ENCODE peak calls at places on chromosome 9, in four cellular contexts. T is K562, R is IMR-90, L is GM12878. N is an unnamed sample.

GRCh38 chr9:133122935-133123611 is 2.0 kb upstream of the RALGDS start:
- DNase-seq in T (peak), R (peak), L (no peak), N (no peak)

GRCh38 chr9:68637020-68637419 is 68.0 kb upstream of the PIP5K1B start:
- DNase-seq in T (no peak), R (no peak), L (no peak), N (no peak)

GRCh38 chr9:130837644-130838043 is 2.6 kb downstream of the ABL1 start:
- DNase-seq in T (no peak), R (no peak), L (no peak), N (peak)

GRCh38 chr9:96725576-96725975 is 52.3 kb downstream of the ZNF510 start:
- DNase-seq in T (no peak), R (no peak), L (no peak), N (no peak)

GRCh38 chr9:113919422-113919821 is 43.3 kb downstream of the ZNF618 start:
- DNase-seq in T (no peak), R (no peak), L (no peak), N (no peak)

GRCh38 chr9:16485155-16485554 is 385.3 kb downstream of the BNC2 start:
- DNase-seq in T (no peak), R (peak), L (no peak), N (no peak)

GRCh38 chr9:121584421-121584820 is 67.0 kb upstream of the DAB2IP start:
- DNase-seq in T (no peak), R (peak), L (no peak), N (no peak)

GRCh38 chr9:72362680-72363139 is 2.3 kb downstream of the ZFAND5 start:
- DNase-seq in T (no peak), R (peak), L (peak), N (peak)

GRCh38 chr9:94014845-94015244 is 59.7 kb upstream of the BARX1 start:
- DNase-seq in T (no peak), R (no peak), L (no peak), N (no peak)

GRCh38 chr9:135661801-135662560 is 1.1 kb upstream of the LCN9 start:
- DNase-seq in T (no peak), R (no peak), L (no peak), N (no peak)

GRCh38 chr9:134391319-134392231 is 65.3 kb downstream of the RXRA start:
- DNase-seq in T (peak), R (no peak), L (peak), N (no peak)

GRCh38 chr9:104861406-104861805 is 66.5 kb downstream of the ABCA1 start:
- DNase-seq in T (no peak), R (no peak), L (no peak), N (no peak)

GRCh38 chr9:14238518-14238917 is 75.4 kb downstream of the NFIB start:
- DNase-seq in T (no peak), R (peak), L (no peak), N (peak)
- H3K27ac ChIP-seq in T (no peak), R (no peak), L (no peak), N (peak)

DNA sequence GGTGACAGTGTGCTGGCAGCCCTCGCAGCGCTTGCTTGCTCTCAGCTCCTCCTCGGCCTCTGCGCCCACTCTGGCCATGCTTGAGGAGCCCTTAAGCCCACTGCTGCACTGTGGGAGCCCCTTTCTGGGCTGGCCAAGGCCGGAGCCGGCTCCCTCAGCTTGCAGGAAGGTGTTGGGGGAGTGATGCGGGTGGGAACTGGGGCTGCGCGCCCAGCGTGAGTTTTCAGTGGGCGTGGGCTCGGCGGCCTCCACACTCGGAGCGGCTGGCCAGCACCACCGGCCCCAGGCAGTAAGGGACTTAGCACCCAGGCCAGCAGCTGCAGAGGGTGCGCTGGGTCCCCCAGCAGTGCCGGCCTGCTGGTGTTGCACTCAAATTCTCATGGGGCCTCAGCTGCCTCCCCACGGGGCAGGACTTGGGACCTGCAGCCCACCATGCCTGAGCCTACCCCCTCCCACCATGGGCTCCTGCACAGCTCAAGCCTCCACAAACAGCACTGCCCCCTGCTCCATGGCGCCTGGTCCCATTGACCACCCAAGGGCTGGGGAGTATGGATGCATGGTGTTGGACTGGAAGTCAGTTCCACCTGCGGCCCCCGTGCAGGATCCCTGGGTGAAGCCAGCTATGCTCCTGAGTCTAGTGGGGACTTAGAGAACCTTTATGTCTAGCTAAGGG is 223.1 kb upstream of the PTPRD start:
- DNase-seq in T (no peak), R (no peak), L (no peak), N (no peak)
- TF ChIP-seq FOS in T (no peak), R (no peak), L (no peak), N (no peak)

DNA sequence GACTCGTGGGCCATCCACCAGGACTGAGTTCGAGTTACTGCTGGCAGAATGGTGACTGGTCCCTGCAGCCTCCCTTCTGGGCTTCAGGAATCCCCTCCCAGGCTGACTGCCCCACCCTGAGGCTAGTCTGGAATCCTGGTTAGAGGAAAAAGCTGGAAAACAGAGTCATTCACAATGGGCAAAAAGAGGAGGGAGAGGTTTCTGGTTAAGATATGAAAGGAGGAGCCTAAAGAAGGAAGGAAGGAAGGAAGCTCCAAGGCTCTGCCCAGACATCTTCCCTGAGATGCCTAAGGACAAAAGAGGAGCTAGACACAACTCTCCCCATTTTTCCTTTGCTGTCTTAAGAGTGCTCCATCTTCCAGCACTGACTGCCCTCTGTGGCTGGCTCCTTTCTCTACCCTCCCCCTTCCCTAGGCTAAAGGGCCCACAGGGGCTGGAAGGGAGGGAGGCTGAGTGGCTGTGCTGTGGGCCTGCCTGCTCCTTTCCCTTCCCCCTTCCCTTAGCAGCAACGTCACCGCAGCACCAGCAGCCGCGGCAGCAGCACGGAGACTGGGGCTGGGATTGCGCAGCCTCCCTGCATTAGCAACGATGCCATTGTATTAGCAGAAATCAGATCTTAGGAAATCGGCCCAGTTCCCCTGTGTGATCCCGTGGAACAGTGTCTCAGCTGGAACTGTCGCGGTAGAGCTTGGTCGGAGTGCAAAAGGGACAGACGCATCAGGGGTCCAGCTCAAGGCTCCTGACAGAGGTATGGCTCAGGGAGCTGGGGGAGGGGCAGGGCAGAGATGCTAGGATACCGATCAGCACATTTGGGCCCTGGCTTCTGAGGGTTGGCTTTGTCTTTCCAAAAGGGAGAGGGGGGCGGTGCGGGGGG is 48.7 kb downstream of the RUSC2 start:
- DNase-seq in T (no peak), R (peak), L (no peak), N (peak)
- H3K27ac ChIP-seq in T (no peak), R (peak), L (no peak), N (peak)

GRCh38 chr9:137138701-137139467 is at the start of gene GRIN1:
- DNase-seq in T (peak), R (no peak), L (no peak), N (no peak)

GRCh38 chr9:137136926-137137607 is 1.9 kb upstream of the GRIN1 start:
- DNase-seq in T (peak), R (no peak), L (no peak), N (no peak)

GRCh38 chr9:137139468-137140150 is 655 bp downstream of the GRIN1 start:
- DNase-seq in T (no peak), R (no peak), L (no peak), N (no peak)

GRCh38 chr9:137136261-137136925 is 2.6 kb upstream of the GRIN1 start:
- DNase-seq in T (peak), R (no peak), L (no peak), N (no peak)

GRCh38 chr9:137138058-137138697 is 776 bp upstream of the GRIN1 start:
- DNase-seq in T (peak), R (no peak), L (no peak), N (no peak)
- TF ChIP-seq FOS in T (no peak), R (no peak), L (no peak), N (no peak)

GRCh38 chr9:5452286-5452609 is 1.9 kb downstream of the CD274 start:
- DNase-seq in T (no peak), R (no peak), L (no peak), N (no peak)
- H3K27ac ChIP-seq in T (no peak), R (peak), L (peak), N (peak)

GRCh38 chr9:126623314-126623666 is 9.6 kb downstream of the LMX1B start:
- DNase-seq in T (no peak), R (no peak), L (no peak), N (no peak)
- TF ChIP-seq FOS in T (no peak), R (no peak), L (no peak), N (no peak)

GRCh38 chr9:128091144-128091543 is 23.1 kb downstream of the SLC25A25 start:
- DNase-seq in T (peak), R (peak), L (no peak), N (peak)

GRCh38 chr9:128087262-128087661 is 19.2 kb downstream of the SLC25A25 start:
- DNase-seq in T (no peak), R (no peak), L (no peak), N (no peak)

GRCh38 chr9:128091571-128091970 is 23.5 kb downstream of the SLC25A25 start:
- DNase-seq in T (no peak), R (no peak), L (no peak), N (no peak)

GRCh38 chr9:128085852-128086409 is 17.9 kb downstream of the SLC25A25 start:
- DNase-seq in T (no peak), R (no peak), L (no peak), N (no peak)

DNA sequence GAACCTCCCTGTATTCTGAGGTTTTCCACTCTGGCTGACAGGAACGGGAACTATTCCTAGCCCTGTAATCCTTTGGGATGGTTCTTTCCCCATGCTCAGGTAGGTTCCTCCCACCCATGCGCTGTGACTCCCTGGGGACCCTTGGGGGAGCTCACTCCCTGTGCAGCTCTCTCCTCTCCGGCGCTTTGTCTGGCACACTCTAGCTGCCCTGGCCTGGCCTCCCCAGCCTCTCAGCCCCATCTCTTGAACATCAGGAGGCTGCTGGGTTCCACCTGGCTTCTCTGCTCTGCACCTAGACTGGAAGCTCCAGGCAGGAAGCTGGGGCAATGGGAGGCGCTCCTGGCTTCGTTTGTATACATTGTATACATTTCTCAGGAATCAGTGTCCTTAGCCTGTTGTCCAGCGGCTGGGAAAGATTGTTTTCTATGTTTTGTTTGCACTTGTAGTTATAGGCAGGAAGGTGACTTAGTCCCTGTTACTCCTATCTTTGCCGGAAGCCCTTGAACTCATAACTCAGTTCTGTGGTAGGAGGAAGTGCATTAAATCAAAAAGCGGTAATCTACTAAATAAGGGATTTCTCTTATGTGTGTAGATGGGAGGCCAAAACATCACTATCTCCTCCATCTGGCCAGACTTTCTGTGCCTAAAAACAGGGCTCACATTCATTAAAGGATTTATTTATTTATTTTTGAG is 20.4 kb downstream of the SLC25A25 start:
- DNase-seq in T (no peak), R (no peak), L (no peak), N (no peak)
- H3K27ac ChIP-seq in T (peak), R (no peak), L (no peak), N (no peak)

DNA sequence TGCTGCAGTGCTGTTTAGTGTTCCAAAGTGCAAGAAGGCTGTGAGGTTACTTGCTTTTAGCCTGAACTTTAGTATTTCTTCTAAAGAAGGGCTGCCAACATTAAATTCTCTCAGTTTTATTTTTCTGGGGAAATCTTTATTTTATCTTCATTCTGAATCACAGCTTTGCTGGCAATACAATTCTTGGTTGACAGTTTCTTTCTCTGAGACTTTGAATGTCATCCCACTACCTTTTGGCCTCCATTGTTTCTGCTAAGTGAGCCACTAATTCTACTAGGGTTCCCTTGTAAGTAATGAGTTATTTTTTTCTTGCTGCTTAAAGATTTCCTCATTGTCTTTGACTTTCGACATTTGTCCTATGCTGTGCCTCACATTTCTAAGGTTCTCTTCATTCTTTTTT is 32.4 kb upstream of the SUSD1 start:
- DNase-seq in T (no peak), R (no peak), L (no peak), N (no peak)
- TF ChIP-seq FOS in T (no peak), R (no peak), L (no peak), N (no peak)

GRCh38 chr9:70420267-70421019 is 6.0 kb upstream of the KLF9 start:
- DNase-seq in T (peak), R (peak), L (no peak), N (peak)
- H3K27ac ChIP-seq in T (peak), R (peak), L (no peak), N (peak)